ENCODE peak calls at places on chromosomes 3 and 15, in four cellular contexts. F is A549; V is astrocyte of the spinal cord; O is CD4-positive, alpha-beta T cell. T is an unnamed sample.
A peak's percentile ranks its signal among the peaks of the same experiment; 100 is the strongest.

GRCh38 chr3:126540946-126541627 is 17.1 kb downstream of the CHST13 start:
- DNase-seq in F (no peak), V (no peak), O (no peak), T (no peak)

GRCh38 chr3:55467099-55467498 is 20.0 kb downstream of the WNT5A start:
- DNase-seq in F (no peak), V (peak; percentile 62), O (no peak), T (no peak)

GRCh38 chr3:185995352-185995751 is 57.5 kb upstream of the TRA2B start:
- DNase-seq in F (no peak), V (peak; percentile 66), O (no peak), T (no peak)

GRCh38 chr3:25581335-25581734 is 83.4 kb downstream of the TOP2B start:
- DNase-seq in F (no peak), V (no peak), O (no peak), T (no peak)

GRCh38 chr3:119352863-119353527 is 58.8 kb downstream of the ARHGAP31 start:
- DNase-seq in F (no peak), V (peak; percentile 68), O (no peak), T (no peak)

GRCh38 chr3:50450135-50450911 is 53.1 kb downstream of the CACNA2D2 start:
- DNase-seq in F (no peak), V (peak; percentile 78), O (peak; percentile 48), T (peak; percentile 65)

GRCh38 chr15:88090406-88091085 is 166.0 kb downstream of the NTRK3 start:
- DNase-seq in F (no peak), V (no peak), O (no peak), T (no peak)

GRCh38 chr3:39317571-39318169 is 11.8 kb upstream of the CCR8 start:
- DNase-seq in F (no peak), V (no peak), O (no peak), T (no peak)

GRCh38 chr15:101211897-101212296 is 40.0 kb downstream of the CHSY1 start:
- DNase-seq in F (no peak), V (no peak), O (no peak), T (no peak)

GRCh38 chr3:170012683-170013400 is 25.0 kb upstream of the GPR160 start:
- DNase-seq in F (no peak), V (no peak), O (no peak), T (no peak)

GRCh38 chr3:42884324-42884723 is 8.6 kb upstream of the CYP8B1 start:
- DNase-seq in F (no peak), V (no peak), O (no peak), T (no peak)

GRCh38 chr15:32671339-32672325 is 30.1 kb downstream of the SCG5 start:
- DNase-seq in F (no peak), V (no peak), O (no peak), T (no peak)

GRCh38 chr15:58410353-58410752 is 21.4 kb upstream of the LIPC start:
- DNase-seq in F (no peak), V (no peak), O (peak; percentile 4), T (no peak)

GRCh38 chr15:48392356-48392755 is 61.1 kb downstream of the DUT start:
- DNase-seq in F (no peak), V (peak; percentile 89), O (no peak), T (no peak)

GRCh38 chr3:32004111-32004790 is 22.7 kb downstream of the ZNF860 start:
- DNase-seq in F (no peak), V (no peak), O (no peak), T (no peak)

GRCh38 chr3:87771338-87772059 is 287.3 kb downstream of the CGGBP1 start:
- DNase-seq in F (no peak), V (no peak), O (peak; percentile 6), T (peak; percentile 10)

GRCh38 chr3:163601426-163601825 is 1476.9 kb downstream of the SI start:
- DNase-seq in F (no peak), V (no peak), O (no peak), T (no peak)

GRCh38 chr3:18098960-18099587 is 326.1 kb downstream of the SATB1 start:
- DNase-seq in F (peak; percentile 60), V (peak; percentile 90), O (no peak), T (no peak)

GRCh38 chr3:56788506-56788905 is 13.2 kb downstream of the ARHGEF3 start:
- DNase-seq in F (no peak), V (no peak), O (no peak), T (no peak)

GRCh38 chr3:71816757-71817156 is 31.8 kb upstream of the PROK2 start:
- DNase-seq in F (no peak), V (no peak), O (no peak), T (no peak)

GRCh38 chr3:52471371-52472238 is 16.2 kb downstream of the NISCH start:
- DNase-seq in F (peak; percentile 57), V (peak; percentile 36), O (no peak), T (peak; percentile 62)
- TF ChIP-seq CTCF in F (peak; percentile 49), V (peak; percentile 73), O (peak; percentile 52), T (peak; percentile 50)

DNA sequence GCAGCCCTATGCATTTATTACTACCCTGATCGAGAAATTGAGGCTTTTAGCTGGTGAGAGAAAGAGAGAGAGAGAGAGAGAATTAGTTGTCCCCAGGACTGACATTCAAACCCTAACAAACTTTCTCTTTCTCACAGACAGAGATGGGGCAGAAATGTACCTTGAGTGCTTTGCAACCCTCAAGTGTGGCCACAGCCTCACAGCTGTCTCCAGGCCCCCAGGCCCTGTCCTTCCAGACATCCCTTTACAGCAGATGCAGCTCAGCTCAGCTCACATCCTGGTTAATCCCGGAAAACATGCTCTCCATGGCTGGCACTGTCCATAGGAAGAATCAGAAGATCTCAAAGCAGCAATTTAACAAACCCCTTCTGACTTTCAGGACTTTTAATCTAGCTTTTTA is 67.6 kb downstream of the DCLK3 start:
- DNase-seq in F (no peak), V (no peak), O (no peak), T (no peak)
- TF ChIP-seq CTCF in F (no peak), V (no peak), O (no peak), T (no peak)

GRCh38 chr3:114362815-114363214 is 69.0 kb downstream of the TIGIT start:
- DNase-seq in F (peak; percentile 19), V (peak; percentile 57), O (no peak), T (no peak)
- TF ChIP-seq CTCF in F (peak; percentile 60), V (peak; percentile 47), O (peak; percentile 35), T (peak; percentile 33)

DNA sequence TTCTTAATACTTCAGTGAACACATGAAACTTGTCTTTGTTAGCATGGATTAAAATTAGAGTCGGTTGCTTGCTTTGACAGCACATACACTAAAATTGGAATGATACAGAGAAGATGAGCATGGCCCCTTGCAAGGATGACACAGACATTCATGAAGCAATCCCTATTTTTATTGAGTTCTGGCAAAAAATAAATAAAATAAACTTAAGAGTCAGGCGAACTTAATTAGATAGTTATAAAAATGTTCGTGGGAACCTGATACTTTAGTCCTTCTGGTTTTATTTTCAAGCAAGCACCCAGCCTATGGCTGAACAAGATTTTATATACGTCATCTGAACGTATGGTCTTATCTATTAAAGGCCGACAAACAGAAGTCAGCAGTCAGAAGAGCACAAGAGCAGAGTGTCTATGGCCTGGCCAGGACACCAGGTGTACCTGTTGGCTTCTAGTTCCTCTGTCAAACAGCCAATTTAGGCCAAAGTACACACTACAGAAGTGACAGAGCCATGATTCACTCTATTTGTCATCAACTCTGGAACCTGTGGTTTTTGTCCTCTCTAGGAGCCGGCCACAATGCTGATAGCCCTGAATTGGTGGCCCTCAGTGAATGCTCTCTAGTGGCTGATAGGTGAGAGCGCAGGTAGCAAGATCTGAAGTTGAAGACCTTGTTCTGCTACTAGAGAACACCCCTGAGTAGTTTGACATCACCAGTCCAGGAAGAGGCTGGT is 64.3 kb downstream of the LEO1 start:
- DNase-seq in F (peak; percentile 39), V (peak; percentile 22), O (no peak), T (no peak)
- TF ChIP-seq CTCF in F (peak; percentile 22), V (no peak), O (no peak), T (no peak)

GRCh38 chr3:15377961-15378791 is 45.8 kb upstream of the SH3BP5 start:
- DNase-seq in F (peak; percentile 46), V (peak; percentile 94), O (peak; percentile 91), T (peak; percentile 88)
- TF ChIP-seq CTCF in F (peak; percentile 89), V (peak; percentile 84), O (peak; percentile 82), T (peak; percentile 92)

GRCh38 chr3:197435426-197435825 is 120.3 kb downstream of the BDH1 start:
- DNase-seq in F (no peak), V (no peak), O (no peak), T (no peak)
- TF ChIP-seq CTCF in F (no peak), V (no peak), O (no peak), T (no peak)

DNA sequence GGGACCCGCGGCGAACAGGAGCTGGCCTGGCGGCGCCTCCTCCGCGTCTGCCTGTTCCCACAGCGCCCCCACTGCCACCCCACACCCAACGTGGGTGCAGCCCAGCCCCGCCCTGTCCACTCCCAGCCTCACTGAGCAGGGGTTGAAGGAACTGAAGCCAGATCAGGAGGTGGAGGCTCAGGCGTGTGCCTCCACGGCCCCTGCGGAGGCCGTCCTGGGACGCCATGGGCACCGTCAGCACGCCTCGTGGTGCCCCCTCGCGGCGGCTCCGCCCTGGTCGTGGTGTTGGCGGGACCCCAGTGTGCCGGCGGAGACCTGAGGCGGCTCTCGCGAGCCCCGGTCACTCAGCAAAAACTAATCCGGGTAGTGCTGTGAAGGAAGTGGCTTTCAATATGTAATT is 39.0 kb upstream of the PRSS50 start:
- DNase-seq in F (no peak), V (no peak), O (no peak), T (no peak)
- TF ChIP-seq CTCF in F (no peak), V (no peak), O (no peak), T (no peak)

DNA sequence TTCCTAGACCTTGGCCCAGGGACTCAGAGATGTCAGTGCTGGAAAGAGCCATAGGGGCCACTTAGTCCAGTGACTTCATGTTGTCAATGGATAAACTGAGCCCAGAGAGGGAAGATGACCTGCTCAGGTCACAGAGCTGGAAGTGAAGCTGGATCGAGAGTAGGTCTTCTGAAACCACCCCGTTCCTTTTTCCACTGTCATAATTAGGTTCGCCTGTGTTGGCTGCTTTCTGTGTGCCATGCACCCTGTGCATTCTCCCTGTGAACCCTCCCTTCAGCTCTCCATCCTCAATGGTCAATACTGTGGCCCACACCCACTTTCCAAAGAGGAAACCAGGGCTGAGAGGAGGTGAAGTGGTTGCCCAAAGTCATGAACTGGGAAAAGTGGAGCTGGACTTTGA is 74.8 kb downstream of the CCR1 start:
- DNase-seq in F (no peak), V (no peak), O (no peak), T (no peak)
- TF ChIP-seq CTCF in F (no peak), V (no peak), O (no peak), T (no peak)

GRCh38 chr3:115836944-115837343 is 213.6 kb downstream of the GAP43 start:
- DNase-seq in F (peak; percentile 28), V (peak; percentile 14), O (no peak), T (no peak)
- TF ChIP-seq CTCF in F (peak; percentile 59), V (peak; percentile 61), O (peak; percentile 65), T (peak; percentile 63)